ENCODE peak calls at places on chromosome 13, in nine cellular contexts. One of them, this sample, is unnamed.

GRCh38 chr13:29543230-29544215 is 52.0 kb downstream of the SLC7A1 start:
- DNase-seq in endothelial cell of umbilical vein: no peak
- DNase-seq in psoas muscle: no peak
- DNase-seq in HFF-Myc: no peak
- DNase-seq in colonic mucosa: peak
- DNase-seq in CD4-positive, alpha-beta memory T cell: no peak
- DNase-seq in SK-N-SH: no peak
- DNase-seq in Caco-2: no peak
- DNase-seq in uterus: no peak
- DNase-seq in this sample: no peak

GRCh38 chr13:86082116-86082515 is 282.9 kb upstream of the SLITRK6 start:
- DNase-seq in endothelial cell of umbilical vein: no peak
- DNase-seq in Caco-2: no peak
- DNase-seq in colonic mucosa: no peak
- DNase-seq in uterus: no peak
- DNase-seq in psoas muscle: no peak
- DNase-seq in HFF-Myc: no peak
- DNase-seq in CD4-positive, alpha-beta memory T cell: no peak
- DNase-seq in SK-N-SH: no peak
- DNase-seq in this sample: no peak

GRCh38 chr13:31204592-31204991 is 4.8 kb downstream of the B3GLCT start:
- DNase-seq in HFF-Myc: no peak
- DNase-seq in colonic mucosa: no peak
- DNase-seq in psoas muscle: no peak
- DNase-seq in endothelial cell of umbilical vein: peak
- DNase-seq in Caco-2: no peak
- DNase-seq in SK-N-SH: peak
- DNase-seq in uterus: peak
- DNase-seq in CD4-positive, alpha-beta memory T cell: no peak
- DNase-seq in this sample: no peak

GRCh38 chr13:29771247-29771646 is 79.2 kb downstream of the UBL3 start:
- DNase-seq in SK-N-SH: peak
- DNase-seq in Caco-2: no peak
- DNase-seq in endothelial cell of umbilical vein: peak
- DNase-seq in CD4-positive, alpha-beta memory T cell: peak
- DNase-seq in uterus: no peak
- DNase-seq in colonic mucosa: no peak
- DNase-seq in psoas muscle: no peak
- DNase-seq in HFF-Myc: no peak
- DNase-seq in this sample: no peak

GRCh38 chr13:76709851-76710250 is 176.4 kb downstream of the KCTD12 start:
- DNase-seq in uterus: no peak
- DNase-seq in Caco-2: no peak
- DNase-seq in HFF-Myc: no peak
- DNase-seq in CD4-positive, alpha-beta memory T cell: no peak
- DNase-seq in colonic mucosa: no peak
- DNase-seq in SK-N-SH: no peak
- DNase-seq in psoas muscle: no peak
- DNase-seq in endothelial cell of umbilical vein: no peak
- DNase-seq in this sample: no peak

GRCh38 chr13:30976041-30976440 is 43.6 kb downstream of the TEX26 start:
- DNase-seq in SK-N-SH: no peak
- DNase-seq in uterus: no peak
- DNase-seq in psoas muscle: no peak
- DNase-seq in HFF-Myc: no peak
- DNase-seq in Caco-2: no peak
- DNase-seq in colonic mucosa: no peak
- DNase-seq in endothelial cell of umbilical vein: no peak
- DNase-seq in CD4-positive, alpha-beta memory T cell: no peak
- DNase-seq in this sample: no peak

GRCh38 chr13:42798118-42798517 is 16.7 kb downstream of the FAM216B start:
- DNase-seq in CD4-positive, alpha-beta memory T cell: no peak
- DNase-seq in endothelial cell of umbilical vein: no peak
- DNase-seq in HFF-Myc: no peak
- DNase-seq in Caco-2: no peak
- DNase-seq in SK-N-SH: no peak
- DNase-seq in psoas muscle: no peak
- DNase-seq in uterus: no peak
- DNase-seq in colonic mucosa: no peak
- DNase-seq in this sample: no peak

GRCh38 chr13:26718146-26718545 is 42.4 kb downstream of the GPR12 start:
- DNase-seq in psoas muscle: no peak
- DNase-seq in uterus: no peak
- DNase-seq in colonic mucosa: no peak
- DNase-seq in endothelial cell of umbilical vein: no peak
- DNase-seq in HFF-Myc: no peak
- DNase-seq in Caco-2: no peak
- DNase-seq in SK-N-SH: no peak
- DNase-seq in CD4-positive, alpha-beta memory T cell: no peak
- DNase-seq in this sample: no peak

GRCh38 chr13:65292488-65292901 is 1937.6 kb downstream of the PCDH9 start:
- DNase-seq in CD4-positive, alpha-beta memory T cell: no peak
- DNase-seq in endothelial cell of umbilical vein: peak
- DNase-seq in uterus: no peak
- DNase-seq in SK-N-SH: peak
- DNase-seq in Caco-2: no peak
- DNase-seq in colonic mucosa: no peak
- DNase-seq in psoas muscle: no peak
- DNase-seq in HFF-Myc: peak
- DNase-seq in this sample: no peak

GRCh38 chr13:87941244-87941643 is 270.1 kb downstream of the SLITRK5 start:
- DNase-seq in SK-N-SH: no peak
- DNase-seq in psoas muscle: no peak
- DNase-seq in HFF-Myc: no peak
- DNase-seq in Caco-2: no peak
- DNase-seq in colonic mucosa: no peak
- DNase-seq in uterus: no peak
- DNase-seq in CD4-positive, alpha-beta memory T cell: no peak
- DNase-seq in endothelial cell of umbilical vein: no peak
- DNase-seq in this sample: no peak

GRCh38 chr13:52405767-52406494 is at the start of gene THSD1:
- DNase-seq in endothelial cell of umbilical vein: peak
- DNase-seq in uterus: peak
- DNase-seq in HFF-Myc: peak
- DNase-seq in CD4-positive, alpha-beta memory T cell: peak
- DNase-seq in psoas muscle: peak
- DNase-seq in Caco-2: no peak
- DNase-seq in SK-N-SH: peak
- DNase-seq in colonic mucosa: peak
- DNase-seq in this sample: peak

GRCh38 chr13:70849267-70849666 is 741.0 kb upstream of the KLHL1 start:
- DNase-seq in psoas muscle: no peak
- DNase-seq in HFF-Myc: no peak
- DNase-seq in colonic mucosa: no peak
- DNase-seq in endothelial cell of umbilical vein: no peak
- DNase-seq in uterus: no peak
- DNase-seq in Caco-2: no peak
- DNase-seq in CD4-positive, alpha-beta memory T cell: no peak
- DNase-seq in SK-N-SH: no peak
- DNase-seq in this sample: no peak

GRCh38 chr13:98761979-98762616 is 9.6 kb upstream of the SLC15A1 start:
- DNase-seq in uterus: no peak
- DNase-seq in CD4-positive, alpha-beta memory T cell: no peak
- DNase-seq in endothelial cell of umbilical vein: no peak
- DNase-seq in colonic mucosa: no peak
- DNase-seq in SK-N-SH: no peak
- DNase-seq in psoas muscle: no peak
- DNase-seq in Caco-2: peak
- DNase-seq in HFF-Myc: no peak
- DNase-seq in this sample: no peak
- H3K4me3 ChIP-seq in uterus: peak
- H3K4me3 ChIP-seq in CD4-positive, alpha-beta memory T cell: no peak
- H3K4me3 ChIP-seq in endothelial cell of umbilical vein: no peak
- H3K4me3 ChIP-seq in colonic mucosa: no peak
- H3K4me3 ChIP-seq in SK-N-SH: no peak
- H3K4me3 ChIP-seq in psoas muscle: peak
- H3K4me3 ChIP-seq in Caco-2: no peak
- H3K4me3 ChIP-seq in HFF-Myc: no peak
- H3K4me3 ChIP-seq in this sample: no peak

GRCh38 chr13:28536371-28536770 is 41.4 kb upstream of the FLT1 start:
- DNase-seq in colonic mucosa: no peak
- DNase-seq in CD4-positive, alpha-beta memory T cell: no peak
- DNase-seq in endothelial cell of umbilical vein: no peak
- DNase-seq in SK-N-SH: no peak
- DNase-seq in HFF-Myc: no peak
- DNase-seq in uterus: no peak
- DNase-seq in psoas muscle: no peak
- DNase-seq in Caco-2: no peak
- DNase-seq in this sample: no peak
- H3K4me3 ChIP-seq in colonic mucosa: no peak
- H3K4me3 ChIP-seq in CD4-positive, alpha-beta memory T cell: no peak
- H3K4me3 ChIP-seq in endothelial cell of umbilical vein: no peak
- H3K4me3 ChIP-seq in SK-N-SH: no peak
- H3K4me3 ChIP-seq in HFF-Myc: no peak
- H3K4me3 ChIP-seq in uterus: no peak
- H3K4me3 ChIP-seq in psoas muscle: no peak
- H3K4me3 ChIP-seq in Caco-2: no peak
- H3K4me3 ChIP-seq in this sample: no peak

GRCh38 chr13:22062478-22063205 is 391.8 kb downstream of the FGF9 start:
- DNase-seq in Caco-2: no peak
- DNase-seq in endothelial cell of umbilical vein: no peak
- DNase-seq in SK-N-SH: no peak
- DNase-seq in uterus: no peak
- DNase-seq in CD4-positive, alpha-beta memory T cell: no peak
- DNase-seq in psoas muscle: no peak
- DNase-seq in colonic mucosa: no peak
- DNase-seq in HFF-Myc: no peak
- DNase-seq in this sample: no peak
- H3K4me3 ChIP-seq in Caco-2: no peak
- H3K4me3 ChIP-seq in endothelial cell of umbilical vein: no peak
- H3K4me3 ChIP-seq in SK-N-SH: no peak
- H3K4me3 ChIP-seq in uterus: no peak
- H3K4me3 ChIP-seq in CD4-positive, alpha-beta memory T cell: no peak
- H3K4me3 ChIP-seq in psoas muscle: no peak
- H3K4me3 ChIP-seq in colonic mucosa: no peak
- H3K4me3 ChIP-seq in HFF-Myc: no peak
- H3K4me3 ChIP-seq in this sample: no peak

GRCh38 chr13:79485451-79485850 is 4.5 kb downstream of the NDFIP2 start:
- DNase-seq in CD4-positive, alpha-beta memory T cell: no peak
- DNase-seq in Caco-2: no peak
- DNase-seq in psoas muscle: no peak
- DNase-seq in colonic mucosa: no peak
- DNase-seq in uterus: no peak
- DNase-seq in endothelial cell of umbilical vein: no peak
- DNase-seq in SK-N-SH: no peak
- DNase-seq in HFF-Myc: no peak
- DNase-seq in this sample: no peak
- H3K4me3 ChIP-seq in CD4-positive, alpha-beta memory T cell: no peak
- H3K4me3 ChIP-seq in Caco-2: no peak
- H3K4me3 ChIP-seq in psoas muscle: no peak
- H3K4me3 ChIP-seq in colonic mucosa: no peak
- H3K4me3 ChIP-seq in uterus: no peak
- H3K4me3 ChIP-seq in endothelial cell of umbilical vein: no peak
- H3K4me3 ChIP-seq in SK-N-SH: no peak
- H3K4me3 ChIP-seq in HFF-Myc: no peak
- H3K4me3 ChIP-seq in this sample: no peak

GRCh38 chr13:101488734-101489133 is 36.3 kb downstream of the ITGBL1 start:
- DNase-seq in SK-N-SH: no peak
- DNase-seq in endothelial cell of umbilical vein: peak
- DNase-seq in Caco-2: no peak
- DNase-seq in uterus: no peak
- DNase-seq in colonic mucosa: no peak
- DNase-seq in CD4-positive, alpha-beta memory T cell: no peak
- DNase-seq in psoas muscle: no peak
- DNase-seq in HFF-Myc: no peak
- DNase-seq in this sample: no peak

GRCh38 chr13:101493541-101493940 is 41.1 kb downstream of the ITGBL1 start:
- DNase-seq in CD4-positive, alpha-beta memory T cell: no peak
- DNase-seq in endothelial cell of umbilical vein: no peak
- DNase-seq in colonic mucosa: no peak
- DNase-seq in Caco-2: no peak
- DNase-seq in SK-N-SH: no peak
- DNase-seq in psoas muscle: no peak
- DNase-seq in HFF-Myc: no peak
- DNase-seq in uterus: no peak
- DNase-seq in this sample: no peak

GRCh38 chr13:101489635-101490034 is 37.2 kb downstream of the ITGBL1 start:
- DNase-seq in CD4-positive, alpha-beta memory T cell: no peak
- DNase-seq in SK-N-SH: no peak
- DNase-seq in endothelial cell of umbilical vein: peak
- DNase-seq in psoas muscle: no peak
- DNase-seq in HFF-Myc: no peak
- DNase-seq in colonic mucosa: no peak
- DNase-seq in uterus: no peak
- DNase-seq in Caco-2: no peak
- DNase-seq in this sample: no peak

GRCh38 chr13:101490400-101491015 is 38.0 kb downstream of the ITGBL1 start:
- DNase-seq in psoas muscle: no peak
- DNase-seq in HFF-Myc: no peak
- DNase-seq in uterus: no peak
- DNase-seq in colonic mucosa: no peak
- DNase-seq in SK-N-SH: no peak
- DNase-seq in endothelial cell of umbilical vein: peak
- DNase-seq in CD4-positive, alpha-beta memory T cell: no peak
- DNase-seq in Caco-2: no peak
- DNase-seq in this sample: no peak

GRCh38 chr13:101492251-101492910 is 39.9 kb downstream of the ITGBL1 start:
- DNase-seq in SK-N-SH: no peak
- DNase-seq in CD4-positive, alpha-beta memory T cell: no peak
- DNase-seq in Caco-2: no peak
- DNase-seq in uterus: no peak
- DNase-seq in psoas muscle: no peak
- DNase-seq in colonic mucosa: no peak
- DNase-seq in HFF-Myc: no peak
- DNase-seq in endothelial cell of umbilical vein: peak
- DNase-seq in this sample: no peak
- H3K4me3 ChIP-seq in SK-N-SH: no peak
- H3K4me3 ChIP-seq in CD4-positive, alpha-beta memory T cell: no peak
- H3K4me3 ChIP-seq in Caco-2: no peak
- H3K4me3 ChIP-seq in uterus: no peak
- H3K4me3 ChIP-seq in psoas muscle: no peak
- H3K4me3 ChIP-seq in colonic mucosa: no peak
- H3K4me3 ChIP-seq in HFF-Myc: no peak
- H3K4me3 ChIP-seq in endothelial cell of umbilical vein: no peak
- H3K4me3 ChIP-seq in this sample: no peak

DNA sequence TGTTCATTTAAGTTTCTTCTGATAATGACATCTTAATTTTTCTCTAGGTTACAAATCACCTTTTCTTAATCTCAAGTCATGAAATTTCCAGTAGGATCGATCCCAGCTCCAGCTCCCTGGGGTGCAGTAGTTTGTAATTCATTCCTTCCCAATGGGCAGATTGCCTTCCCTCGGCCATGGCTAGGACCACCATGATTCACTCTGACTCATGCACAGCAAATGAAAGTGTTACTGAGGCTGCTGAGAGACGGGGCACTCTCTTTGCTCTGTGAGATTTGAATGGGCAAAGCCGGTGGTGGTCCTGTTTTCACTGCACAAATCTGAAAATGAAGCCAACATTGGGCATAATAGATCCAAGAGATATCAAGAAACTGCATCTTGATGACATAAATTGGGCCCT is 202.8 kb upstream of the IRS2 start:
- DNase-seq in psoas muscle: no peak
- DNase-seq in uterus: no peak
- DNase-seq in HFF-Myc: no peak
- DNase-seq in CD4-positive, alpha-beta memory T cell: no peak
- DNase-seq in Caco-2: no peak
- DNase-seq in SK-N-SH: no peak
- DNase-seq in colonic mucosa: no peak
- DNase-seq in endothelial cell of umbilical vein: no peak
- DNase-seq in this sample: no peak
- H3K4me3 ChIP-seq in psoas muscle: no peak
- H3K4me3 ChIP-seq in uterus: no peak
- H3K4me3 ChIP-seq in HFF-Myc: no peak
- H3K4me3 ChIP-seq in CD4-positive, alpha-beta memory T cell: no peak
- H3K4me3 ChIP-seq in Caco-2: no peak
- H3K4me3 ChIP-seq in SK-N-SH: no peak
- H3K4me3 ChIP-seq in colonic mucosa: no peak
- H3K4me3 ChIP-seq in endothelial cell of umbilical vein: no peak
- H3K4me3 ChIP-seq in this sample: no peak

This sample was measured in lung.